ENCODE peak calls at places on chromosomes 6 and 20, in nine cellular contexts. P, N, L, S, R, D, X, J and I are unnamed samples.

GRCh38 chr6:132587462-132587861 is 2.1 kb downstream of the TAAR5 start:
- DNase-seq in D (no peak), N (no peak), L (no peak), R (no peak), X (no peak), P (no peak), J (no peak), S (no peak), I (no peak)

GRCh38 chr6:150142304-150142656 is 564 bp upstream of the PPP1R14C start:
- DNase-seq in X (peak), N (peak), D (peak), J (no peak), L (peak), P (peak), S (no peak), R (no peak), I (no peak)

GRCh38 chr6:145845557-145845956 is 31.0 kb upstream of the FBXO30 start:
- DNase-seq in J (no peak), S (no peak), D (no peak), N (no peak), L (no peak), R (no peak), X (no peak), P (no peak), I (no peak)

GRCh38 chr20:57397004-57397692 is 6.0 kb downstream of the RBM38 start:
- DNase-seq in N (no peak), J (no peak), X (no peak), D (no peak), P (no peak), S (no peak), L (no peak), R (peak), I (no peak)

GRCh38 chr6:101085327-101085726 is 204.2 kb upstream of the ASCC3 start:
- DNase-seq in S (no peak), P (no peak), R (no peak), L (no peak), J (no peak), N (no peak), X (no peak), D (no peak), I (no peak)

GRCh38 chr20:54011352-54011751 is 59.0 kb downstream of the BCAS1 start:
- DNase-seq in L (no peak), P (no peak), J (no peak), D (no peak), R (no peak), N (no peak), S (no peak), X (no peak), I (no peak)

GRCh38 chr20:23646106-23646958 is 8.6 kb upstream of the CST3 start:
- DNase-seq in R (no peak), S (no peak), D (no peak), J (no peak), L (no peak), P (no peak), N (no peak), X (no peak), I (no peak)

GRCh38 chr6:138161434-138162103 is at the start of gene ARFGEF3:
- DNase-seq in D (peak), J (no peak), S (peak), X (peak), R (no peak), N (peak), L (peak), P (peak), I (no peak)

GRCh38 chr6:16854986-16855385 is 93.7 kb upstream of the ATXN1 start:
- DNase-seq in R (no peak), S (no peak), X (no peak), P (no peak), N (no peak), J (no peak), L (peak), D (no peak), I (no peak)

GRCh38 chr20:47720636-47721427 is 64.4 kb downstream of the SULF2 start:
- DNase-seq in N (no peak), P (no peak), L (no peak), X (no peak), D (no peak), S (no peak), J (no peak), R (no peak), I (no peak)

GRCh38 chr20:58691405-58691772 is 1.2 kb upstream of the NPEPL1 start:
- DNase-seq in N (no peak), J (no peak), D (peak), X (no peak), L (no peak), R (no peak), S (no peak), P (no peak), I (no peak)

GRCh38 chr6:157314705-157315321 is 8.5 kb downstream of the TMEM242 start:
- DNase-seq in D (no peak), S (no peak), R (peak), X (no peak), N (no peak), P (peak), L (peak), J (peak), I (no peak)

GRCh38 chr6:156658596-156659316 is 118.4 kb upstream of the ARID1B start:
- DNase-seq in R (no peak), S (no peak), X (no peak), N (no peak), L (peak), J (no peak), P (no peak), D (no peak), I (no peak)

GRCh38 chr6:22557007-22557406 is 12.4 kb upstream of the HDGFL1 start:
- DNase-seq in N (no peak), X (no peak), J (no peak), L (no peak), S (no peak), R (no peak), P (no peak), D (no peak), I (no peak)

GRCh38 chr6:22558288-22558882 is 11.0 kb upstream of the HDGFL1 start:
- DNase-seq in S (no peak), D (no peak), R (no peak), L (no peak), P (no peak), J (no peak), N (no peak), X (no peak), I (no peak)

GRCh38 chr6:22551280-22551679 is 18.1 kb upstream of the HDGFL1 start:
- DNase-seq in R (no peak), J (no peak), L (no peak), D (no peak), S (no peak), P (no peak), X (no peak), N (no peak), I (no peak)

GRCh38 chr6:22556298-22556697 is 13.1 kb upstream of the HDGFL1 start:
- DNase-seq in L (no peak), N (no peak), S (no peak), J (no peak), X (no peak), R (no peak), P (no peak), D (no peak), I (no peak)
- H3K27ac ChIP-seq in L (no peak), N (no peak), S (no peak), J (no peak), X (no peak), R (no peak), P (no peak), D (no peak), I (no peak)

GRCh38 chr6:85401186-85402062 is 48.5 kb upstream of the NT5E start:
- DNase-seq in D (no peak), R (no peak), S (no peak), J (no peak), X (no peak), L (no peak), N (no peak), P (no peak), I (no peak)
- H3K27ac ChIP-seq in D (peak), R (no peak), S (no peak), J (no peak), X (no peak), L (peak), N (no peak), P (no peak), I (no peak)

GRCh38 chr6:49666930-49667369 is 30.3 kb upstream of the RHAG start:
- DNase-seq in N (no peak), J (no peak), R (no peak), L (no peak), X (no peak), P (no peak), S (no peak), D (no peak), I (no peak)
- H3K27ac ChIP-seq in N (no peak), J (no peak), R (no peak), L (no peak), X (no peak), P (no peak), S (no peak), D (no peak), I (no peak)

GRCh38 chr6:30685157-30685976 is 1.1 kb downstream of the PPP1R18 start:
- DNase-seq in X (no peak), R (peak), D (no peak), L (peak), J (no peak), N (peak), S (no peak), P (no peak), I (no peak)

GRCh38 chr6:30684386-30685156 is 1.9 kb downstream of the PPP1R18 start:
- DNase-seq in R (peak), S (peak), J (no peak), X (peak), D (no peak), N (peak), P (no peak), L (peak), I (no peak)

GRCh38 chr6:30682181-30683117 is 4.0 kb downstream of the PPP1R18 start:
- DNase-seq in N (peak), P (peak), X (peak), D (peak), J (no peak), R (peak), L (peak), S (peak), I (no peak)

GRCh38 chr6:30683137-30683979 is 3.1 kb downstream of the PPP1R18 start:
- DNase-seq in J (no peak), R (peak), S (no peak), N (no peak), L (no peak), D (no peak), P (no peak), X (no peak), I (no peak)

GRCh38 chr6:30683980-30684338 is 2.5 kb downstream of the PPP1R18 start:
- DNase-seq in P (no peak), J (no peak), S (no peak), X (no peak), L (peak), R (no peak), D (no peak), N (no peak), I (no peak)
- H3K27ac ChIP-seq in P (peak), J (peak), S (peak), X (peak), L (peak), R (peak), D (peak), N (peak), I (no peak)

GRCh38 chr20:63696628-63697356 is at the start of gene TNFRSF6B:
- DNase-seq in D (peak), L (peak), P (no peak), N (peak), X (no peak), R (no peak), J (no peak), S (peak), I (no peak)
- H3K27ac ChIP-seq in D (peak), L (no peak), P (no peak), N (no peak), X (peak), R (no peak), J (no peak), S (no peak), I (no peak)